ENCODE peak calls at places on chromosome 16, in seven cellular contexts. W is mesenchymal stem cell, B is IMR-90, M is H9, G is neuronal stem cell, A is H1, D is trophoblast cell. L is an unnamed sample.
A peak's percentile ranks its signal among the peaks of the same experiment; 100 is the strongest.

GRCh38 chr16:72715267-72715666 is 332.7 kb downstream of the ZFHX3 start:
- DNase-seq in M (no peak), D (no peak), B (peak; percentile 45), A (no peak), G (no peak), W (no peak), L (no peak)

GRCh38 chr16:19153876-19154275 is 14.2 kb upstream of the SYT17 start:
- DNase-seq in G (no peak), W (peak; percentile 16), B (peak; percentile 13), M (no peak), A (no peak), D (no peak), L (no peak)

GRCh38 chr16:88453621-88454314 is 688 bp downstream of the ZFPM1 start:
- DNase-seq in A (no peak), M (no peak), G (no peak), D (peak; percentile 78), W (peak; percentile 33), B (no peak), L (peak; percentile 81)

GRCh38 chr16:2785101-2785991 is 2.0 kb downstream of the PRSS33 start:
- DNase-seq in M (peak; percentile 45), W (no peak), D (no peak), B (no peak), A (no peak), G (no peak), L (no peak)

GRCh38 chr16:29662729-29663019 is 373 bp upstream of the SPN start:
- DNase-seq in B (no peak), A (no peak), W (no peak), D (no peak), G (no peak), M (no peak), L (no peak)

GRCh38 chr16:72905581-72905980 is 142.3 kb downstream of the ZFHX3 start:
- DNase-seq in A (no peak), D (peak; percentile 69), W (peak; percentile 36), G (no peak), M (no peak), B (peak; percentile 79), L (no peak)

GRCh38 chr16:2585651-2586081 is 47.8 kb downstream of the PDPK1 start:
- DNase-seq in A (no peak), W (no peak), M (peak; percentile 20), G (no peak), B (no peak), D (no peak), L (no peak)

GRCh38 chr16:88956546-88957455 is 20.2 kb downstream of the CBFA2T3 start:
- DNase-seq in W (no peak), G (no peak), B (no peak), D (no peak), A (no peak), M (no peak), L (no peak)

GRCh38 chr16:7967986-7968509 is 622.3 kb downstream of the TMEM114 start:
- DNase-seq in G (no peak), A (no peak), B (no peak), M (no peak), W (no peak), D (no peak), L (no peak)

GRCh38 chr16:84331998-84332780 is 36.1 kb upstream of the ATP2C2 start:
- DNase-seq in A (no peak), D (peak; percentile 47), B (no peak), W (no peak), M (no peak), G (no peak), L (no peak)

GRCh38 chr16:35691057-35691456 is 2231.6 kb downstream of the TP53TG3F start:
- DNase-seq in G (no peak), D (no peak), B (no peak), A (no peak), M (no peak), W (no peak), L (no peak)

GRCh38 chr16:74760007-74760767 is 14.4 kb downstream of the FA2H start:
- DNase-seq in G (no peak), A (no peak), B (peak; percentile 90), W (peak; percentile 68), M (no peak), D (no peak), L (no peak)

GRCh38 chr16:21599994-21600773 is 807 bp downstream of the METTL9 start:
- DNase-seq in D (peak; percentile 55), M (peak; percentile 33), B (peak; percentile 46), A (no peak), G (no peak), W (peak; percentile 53), L (peak; percentile 28)

GRCh38 chr16:30929167-30929566 is 5.8 kb downstream of the FBXL19 start:
- DNase-seq in M (no peak), A (no peak), G (no peak), D (no peak), W (no peak), B (no peak), L (no peak)

GRCh38 chr16:49048557-49048956 is 233.1 kb downstream of the CBLN1 start:
- DNase-seq in W (no peak), A (no peak), G (no peak), M (no peak), D (no peak), B (peak; percentile 1), L (peak; percentile 31)

GRCh38 chr16:69199382-69199781 is 12.4 kb downstream of the SNTB2 start:
- DNase-seq in G (no peak), W (peak; percentile 55), M (no peak), A (no peak), D (peak; percentile 51), B (peak; percentile 78), L (no peak)

GRCh38 chr16:10225653-10226052 is 43.4 kb upstream of the GRIN2A start:
- DNase-seq in W (no peak), M (no peak), B (no peak), D (no peak), G (no peak), A (no peak), L (no peak)

GRCh38 chr16:16780588-16780987 is 401.6 kb downstream of the NPIPA7 start:
- DNase-seq in G (peak; percentile 36), W (no peak), M (no peak), D (no peak), B (no peak), A (no peak), L (peak; percentile 97)

GRCh38 chr16:84228321-84228838 is 11.4 kb downstream of the KCNG4 start:
- DNase-seq in G (peak; percentile 20), M (peak; percentile 83), A (peak; percentile 66), B (peak; percentile 89), W (peak; percentile 88), D (no peak), L (peak; percentile 91)

GRCh38 chr16:6573577-6573976 is 759.1 kb upstream of the RBFOX1 start:
- DNase-seq in B (no peak), W (no peak), A (peak; percentile 71), D (no peak), M (peak; percentile 74), G (peak; percentile 49), L (peak; percentile 75)

GRCh38 chr16:54407596-54407995 is 121.0 kb upstream of the IRX3 start:
- DNase-seq in M (no peak), D (peak; percentile 10), G (no peak), B (peak; percentile 1), W (no peak), A (no peak), L (no peak)
- H2AK5ac ChIP-seq in M (no peak overlapping the region), D (no peak overlapping the region), G (no peak overlapping the region), B (no peak overlapping the region), W (no peak overlapping the region), A (no peak overlapping the region), L (no peak overlapping the region)

GRCh38 chr16:66603537-66604375 is 748 bp upstream of the CMTM3 start:
- DNase-seq in W (peak; percentile 90), G (peak; percentile 80), B (peak; percentile 58), D (no peak), M (peak; percentile 80), A (peak; percentile 80), L (peak; percentile 87)

GRCh38 chr16:66604376-66605176 is at the start of gene CMTM3:
- DNase-seq in D (no peak), G (peak; percentile 74), A (peak; percentile 92), B (peak; percentile 45), W (peak; percentile 70), M (peak; percentile 86), L (peak; percentile 78)

GRCh38 chr16:66606000-66606751 is 1.7 kb downstream of the CMTM3 start:
- DNase-seq in M (no peak), G (no peak), A (no peak), D (peak; percentile 44), B (no peak), W (peak; percentile 15), L (no peak)

GRCh38 chr16:66608241-66609138 is 4.0 kb downstream of the CMTM3 start:
- DNase-seq in B (peak; percentile 86), A (peak; percentile 96), G (peak; percentile 74), D (peak; percentile 95), M (peak; percentile 94), W (peak; percentile 86), L (peak; percentile 96)

GRCh38 chr16:66605177-66605999 is 884 bp downstream of the CMTM3 start:
- DNase-seq in D (peak; percentile 42), B (peak; percentile 34), A (peak; percentile 66), G (peak; percentile 54), M (peak; percentile 61), W (peak; percentile 65), L (peak; percentile 67)
- H2AK5ac ChIP-seq in D (peak overlapping the region; percentile 78), B (peak overlapping the region; percentile 93), A (peak overlapping the region; percentile 69), G (peak overlapping the region; percentile 100), M (no peak overlapping the region), W (peak overlapping the region; percentile 57), L (no peak overlapping the region)

DNA sequence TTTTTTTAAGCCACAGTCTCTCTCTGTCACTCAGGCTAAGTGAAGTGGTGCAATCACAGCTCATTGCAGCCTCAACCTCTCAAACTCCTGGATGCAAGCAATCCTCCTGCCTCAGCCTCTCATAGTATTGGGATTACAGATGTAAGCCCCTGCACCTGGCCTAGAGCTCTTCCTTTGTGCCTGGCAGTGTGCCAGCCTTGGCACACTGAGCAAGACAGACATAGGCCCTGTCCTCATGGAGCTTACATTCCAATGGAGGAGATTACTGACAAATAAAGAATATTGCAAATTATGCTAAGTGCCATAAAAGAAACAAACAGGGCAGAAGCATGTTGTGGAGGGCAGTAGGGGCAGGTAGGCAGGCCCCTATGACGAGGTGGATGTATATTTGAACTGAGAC is 920 bp upstream of the CNGB1 start:
- DNase-seq in D (no peak), A (no peak), M (no peak), G (no peak), W (no peak), B (no peak), L (no peak)
- H2AK5ac ChIP-seq in D (no peak overlapping the region), A (no peak overlapping the region), M (no peak overlapping the region), G (peak overlapping the region; percentile 27), W (no peak overlapping the region), B (no peak overlapping the region), L (no peak overlapping the region)

GRCh38 chr16:70782237-70782636 is 18.7 kb downstream of the VAC14 start:
- DNase-seq in W (no peak), B (no peak), M (no peak), A (no peak), D (no peak), G (no peak), L (no peak)
- H2AK5ac ChIP-seq in W (no peak overlapping the region), B (no peak overlapping the region), M (no peak overlapping the region), A (no peak overlapping the region), D (no peak overlapping the region), G (no peak overlapping the region), L (no peak overlapping the region)